ENCODE peak calls at places on chromosomes 12 and 14, in four cellular contexts. V, L, B and O are unnamed samples.

GRCh38 chr12:47753021-47754001 is 5.4 kb downstream of the RAPGEF3 start:
- DNase-seq in V (peak; percentile 22), L (no peak), B (no peak), O (no peak)

GRCh38 chr14:100730530-100730929 is 3.8 kb downstream of the DLK1 start:
- DNase-seq in V (no peak), L (no peak), B (no peak), O (no peak)

GRCh38 chr14:22837750-22838538 is 1.6 kb downstream of the MMP14 start:
- DNase-seq in V (no peak), L (no peak), B (no peak), O (no peak)

GRCh38 chr12:102948941-102949352 is 8.5 kb upstream of the ASCL1 start:
- DNase-seq in V (peak; percentile 9), L (peak; percentile 45), B (no peak), O (no peak)

GRCh38 chr14:100578552-100578951 is 8.7 kb downstream of the BEGAIN start:
- DNase-seq in V (no peak), L (no peak), B (no peak), O (no peak)

GRCh38 chr14:85731198-85731597 is 201.3 kb downstream of the FLRT2 start:
- DNase-seq in V (no peak), L (no peak), B (no peak), O (no peak)

GRCh38 chr14:95056476-95056875 is 100.9 kb downstream of the DICER1 start:
- DNase-seq in V (no peak), L (no peak), B (no peak), O (no peak)

GRCh38 chr14:53306926-53307325 is 153.8 kb upstream of the DDHD1 start:
- DNase-seq in V (no peak), L (peak; percentile 2), B (no peak), O (no peak)

GRCh38 chr12:51847830-51848727 is at the start of gene FIGNL2:
- DNase-seq in V (no peak), L (peak; percentile 47), B (no peak), O (no peak)

GRCh38 chr12:50581226-50582184 is 76.7 kb downstream of the DIP2B start:
- DNase-seq in V (no peak), L (no peak), B (no peak), O (no peak)

GRCh38 chr12:104220931-104221330 is 5.4 kb downstream of the TXNRD1 start:
- DNase-seq in V (no peak), L (no peak), B (no peak), O (no peak)

GRCh38 chr12:51368640-51369517 is 22.3 kb downstream of the GALNT6 start:
- DNase-seq in V (peak; percentile 95), L (peak; percentile 84), B (peak; percentile 95), O (peak; percentile 96)

GRCh38 chr14:101590062-101590461 is 28.8 kb downstream of the DIO3 start:
- DNase-seq in V (no peak), L (no peak), B (no peak), O (no peak)

GRCh38 chr14:50225067-50225973 is 6.1 kb downstream of the SOS2 start:
- DNase-seq in V (no peak), L (no peak), B (no peak), O (no peak)

GRCh38 chr12:48126953-48127630 is 7.9 kb downstream of the PFKM start:
- DNase-seq in V (no peak), L (no peak), B (no peak), O (no peak)

GRCh38 chr12:116524964-116525379 is 34.2 kb upstream of the MAP1LC3B2 start:
- DNase-seq in V (no peak), L (no peak), B (no peak), O (no peak)

GRCh38 chr12:120688527-120689071 is 1.6 kb downstream of the MLEC start:
- DNase-seq in V (peak; percentile 50), L (no peak), B (no peak), O (no peak)

GRCh38 chr12:120686690-120687569 is at the start of gene MLEC:
- DNase-seq in V (peak; percentile 99), L (peak; percentile 100), B (peak; percentile 91), O (peak; percentile 93)

GRCh38 chr12:120686151-120686689 is 729 bp upstream of the MLEC start:
- DNase-seq in V (peak; percentile 99), L (peak; percentile 96), B (peak; percentile 93), O (peak; percentile 77)

GRCh38 chr12:120689397-120690082 is 2.6 kb downstream of the MLEC start:
- DNase-seq in V (no peak), L (no peak), B (no peak), O (no peak)

GRCh38 chr12:120687570-120688289 is 781 bp downstream of the MLEC start:
- DNase-seq in V (no peak), L (peak; percentile 35), B (no peak), O (no peak)
- TF ChIP-seq SPI1 in V (no peak), L (no peak), B (no peak), O (no peak)

GRCh38 chr14:25828562-25828961 is 769.3 kb downstream of the NOVA1 start:
- DNase-seq in V (no peak), L (no peak), B (no peak), O (no peak)
- TF ChIP-seq SPI1 in V (no peak), L (no peak), B (no peak), O (no peak)

GRCh38 chr14:45715946-45716345 is 462.9 kb upstream of the MIS18BP1 start:
- DNase-seq in V (no peak), L (no peak), B (no peak), O (no peak)
- TF ChIP-seq SPI1 in V (no peak), L (no peak), B (no peak), O (no peak)

GRCh38 chr14:35215110-35215872 is 76.9 kb upstream of the PSMA6 start:
- DNase-seq in V (no peak), L (peak; percentile 6), B (no peak), O (no peak)
- TF ChIP-seq SPI1 in V (no peak), L (no peak), B (no peak), O (no peak)

DNA sequence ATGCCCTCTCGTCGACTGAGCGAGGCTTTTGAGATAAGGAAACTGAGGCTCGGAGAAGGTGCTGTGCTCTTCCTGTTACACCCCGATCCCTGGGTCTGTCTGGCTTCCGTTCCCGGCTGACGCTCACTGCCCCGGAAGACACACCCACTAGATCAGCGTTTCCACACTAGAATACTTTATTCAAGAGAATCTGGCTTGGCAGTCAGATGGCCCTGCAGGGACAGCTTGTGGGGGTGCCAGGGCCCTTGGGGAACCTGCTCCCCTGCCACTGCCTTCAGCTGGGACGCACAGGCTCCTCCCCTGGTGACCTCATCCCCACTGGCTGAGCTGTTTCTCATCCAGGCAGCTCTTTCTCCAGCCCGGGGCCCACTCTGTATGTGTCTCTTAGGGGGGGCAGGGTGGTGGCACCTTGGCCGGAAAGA is 13.7 kb downstream of the PGF start:
- DNase-seq in V (peak; percentile 44), L (peak; percentile 41), B (no peak), O (no peak)
- TF ChIP-seq SPI1 in V (no peak), L (no peak), B (no peak), O (no peak)

GRCh38 chr12:27436029-27436428 is 10.5 kb upstream of the SMCO2 start:
- DNase-seq in V (no peak), L (no peak), B (no peak), O (no peak)
- TF ChIP-seq SPI1 in V (no peak), L (no peak), B (peak; percentile 15), O (peak; percentile 21)